ENCODE peak calls at places on chromosomes 11 and 22, in four cellular contexts. D is WTC11, F is stromal cell of bone marrow, T is COR-L47. E is an unnamed sample.

GRCh38 chr22:46551321-46551720 is 13.9 kb upstream of the CELSR1 start:
- DNase-seq in D (no peak), F (no peak), T (no peak), E (no peak)

GRCh38 chr11:89168396-89168795 is 9.3 kb upstream of the TYR start:
- DNase-seq in D (no peak), T (no peak), F (no peak), E (no peak)

GRCh38 chr11:36376888-36377758 is 81.0 kb downstream of the PRR5L start:
- DNase-seq in D (peak), F (no peak), T (no peak), E (no peak)

GRCh38 chr11:117419915-117420485 is 92.3 kb downstream of the CEP164 start:
- DNase-seq in D (no peak), F (no peak), T (no peak), E (no peak)

GRCh38 chr22:22773979-22774738 is 113.5 kb upstream of the IGLL5 start:
- DNase-seq in T (no peak), F (no peak), D (no peak), E (no peak)

GRCh38 chr11:10743354-10744035 is 7.6 kb upstream of the CTR9 start:
- DNase-seq in D (no peak), T (no peak), F (no peak), E (no peak)

GRCh38 chr11:8309862-8310261 is 46.2 kb upstream of the LMO1 start:
- DNase-seq in T (peak), F (no peak), D (no peak), E (no peak)

GRCh38 chr11:68214173-68215086 is 1.3 kb upstream of the KMT5B start:
- DNase-seq in T (peak), F (no peak), D (peak), E (peak)

GRCh38 chr22:20438066-20438677 is 547 bp upstream of the SCARF2 start:
- DNase-seq in F (no peak), T (no peak), D (peak), E (no peak)

GRCh38 chr22:30396871-30397655 is at the start of gene SEC14L2:
- DNase-seq in D (peak), F (peak), T (peak), E (peak)

GRCh38 chr11:109960831-109961230 is 132.4 kb upstream of the ZC3H12C start:
- DNase-seq in F (peak), D (no peak), T (no peak), E (no peak)

GRCh38 chr11:7555067-7555699 is 41.4 kb downstream of the PPFIBP2 start:
- DNase-seq in D (no peak), T (no peak), F (no peak), E (no peak)

GRCh38 chr11:103893366-103893765 is 143.1 kb upstream of the DDI1 start:
- DNase-seq in T (no peak), F (no peak), D (no peak), E (no peak)

GRCh38 chr22:29139965-29140782 is 65.5 kb upstream of the EMID1 start:
- DNase-seq in F (peak), D (no peak), T (no peak), E (no peak)

GRCh38 chr11:35082322-35083180 is 56.4 kb upstream of the CD44 start:
- DNase-seq in D (peak), F (peak), T (no peak), E (peak)

GRCh38 chr11:10261821-10262220 is 32.2 kb downstream of the SBF2 start:
- DNase-seq in T (no peak), D (no peak), F (no peak), E (no peak)

GRCh38 chr22:38982008-38982927 is at the start of gene APOBEC3B:
- DNase-seq in T (peak), F (peak), D (no peak), E (no peak)

GRCh38 chr11:79796704-79797103 is 355.9 kb upstream of the TENM4 start:
- DNase-seq in F (no peak), D (no peak), T (no peak), E (no peak)

GRCh38 chr11:77090046-77090372 is 12.6 kb upstream of the OMP start:
- DNase-seq in T (no peak), F (no peak), D (no peak), E (no peak)

GRCh38 chr11:86134580-86135318 is 65.9 kb upstream of the PICALM start:
- DNase-seq in D (no peak), F (no peak), T (no peak), E (no peak)

GRCh38 chr11:33869511-33870422 is 22.1 kb downstream of the LMO2 start:
- DNase-seq in T (peak), D (peak), F (no peak), E (peak)

GRCh38 chr22:46089426-46090041 is 60.8 kb upstream of the PPARA start:
- DNase-seq in F (no peak), T (no peak), D (no peak), E (no peak)

GRCh38 chr11:110296226-110297081 is at the start of gene RDX:
- DNase-seq in D (peak), T (peak), F (peak), E (peak)

GRCh38 chr11:87359401-87359800 is 321.7 kb downstream of the TMEM135 start:
- DNase-seq in F (no peak), T (peak), D (no peak), E (no peak)

GRCh38 chr11:125903753-125904659 is at the start of gene DDX25:
- DNase-seq in F (no peak), T (peak), D (peak), E (no peak)

GRCh38 chr22:31943206-31943975 is 944 bp upstream of the YWHAH start:
- DNase-seq in D (no peak), T (no peak), F (no peak), E (no peak)

GRCh38 chr22:32318361-32318760 is 39.3 kb upstream of the RFPL3 start:
- DNase-seq in F (no peak), D (no peak), T (no peak), E (no peak)

GRCh38 chr11:43969543-43969942 is 27.1 kb downstream of the C11orf96 start:
- DNase-seq in D (no peak), F (no peak), T (no peak), E (no peak)

GRCh38 chr11:38300570-38300969 is 1702.5 kb upstream of the RAG2 start:
- DNase-seq in F (no peak), D (no peak), T (no peak), E (no peak)

GRCh38 chr11:76656571-76657081 is 13.9 kb downstream of the LRRC32 start:
- DNase-seq in F (no peak), D (no peak), T (no peak), E (no peak)

GRCh38 chr11:71201231-71201630 is 51.1 kb downstream of the SHANK2 start:
- DNase-seq in T (no peak), D (no peak), F (no peak), E (no peak)